ENCODE peak calls at places on chromosomes 7 and 10, in four cellular contexts. L, M, W and N are unnamed samples.

GRCh38 chr10:43120948-43121290 is 17.3 kb upstream of the CSGALNACT2 start:
- DNase-seq in L (peak), M (peak), W (peak), N (peak)

GRCh38 chr7:66143876-66144332 is 29.3 kb downstream of the CRCP start:
- DNase-seq in L (no peak), M (no peak), W (no peak), N (no peak)

GRCh38 chr10:60573342-60573741 is 183.7 kb upstream of the ANK3 start:
- DNase-seq in L (peak), M (no peak), W (peak), N (no peak)

GRCh38 chr7:3971323-3971722 is 670.3 kb downstream of the SDK1 start:
- DNase-seq in L (no peak), M (no peak), W (no peak), N (no peak)

GRCh38 chr10:116771101-116771705 is 28.8 kb upstream of the HSPA12A start:
- DNase-seq in L (no peak), M (no peak), W (no peak), N (peak)

GRCh38 chr7:6409091-6409490 is 38.7 kb downstream of the DAGLB start:
- DNase-seq in L (no peak), M (no peak), W (no peak), N (no peak)

GRCh38 chr7:4208086-4208485 is 474.0 kb upstream of the FOXK1 start:
- DNase-seq in L (no peak), M (peak), W (no peak), N (peak)

GRCh38 chr10:110209926-110210662 is 2.7 kb downstream of the MXI1 start:
- DNase-seq in L (peak), M (peak), W (no peak), N (peak)

GRCh38 chr7:17090751-17091150 is 207.7 kb upstream of the AHR start:
- DNase-seq in L (no peak), M (no peak), W (no peak), N (no peak)

GRCh38 chr10:93711891-93712290 is 9.5 kb upstream of the FRA10AC1 start:
- DNase-seq in L (no peak), M (no peak), W (no peak), N (no peak)

GRCh38 chr7:151657173-151657572 is 137.5 kb upstream of the RHEB start:
- DNase-seq in L (no peak), M (no peak), W (no peak), N (no peak)

GRCh38 chr7:155791836-155792235 is 20.4 kb downstream of the SHH start:
- DNase-seq in L (no peak), M (no peak), W (no peak), N (peak)